ENCODE peak calls at places on chromosomes 7 and 10, in nine cellular contexts. One of them, this sample, is unnamed.

GRCh38 chr10:43417950-43418768 is 9.2 kb upstream of the HNRNPF start:
- DNase-seq in transverse colon: no peak
- DNase-seq in heart left ventricle: no peak
- DNase-seq in astrocyte of the spinal cord: no peak
- DNase-seq in cardiac muscle cell: peak
- DNase-seq in GM23338: no peak
- DNase-seq in foreskin keratinocyte: no peak
- DNase-seq in thoracic aorta: no peak
- DNase-seq in uterus: no peak
- DNase-seq in this sample: no peak

GRCh38 chr7:47404005-47404404 is 177.9 kb downstream of the TNS3 start:
- DNase-seq in foreskin keratinocyte: no peak
- DNase-seq in astrocyte of the spinal cord: no peak
- DNase-seq in heart left ventricle: no peak
- DNase-seq in transverse colon: peak
- DNase-seq in uterus: no peak
- DNase-seq in thoracic aorta: no peak
- DNase-seq in cardiac muscle cell: peak
- DNase-seq in GM23338: no peak
- DNase-seq in this sample: no peak

GRCh38 chr7:20216637-20217036 is 547 bp downstream of the MACC1 start:
- DNase-seq in uterus: no peak
- DNase-seq in foreskin keratinocyte: no peak
- DNase-seq in heart left ventricle: no peak
- DNase-seq in transverse colon: no peak
- DNase-seq in thoracic aorta: no peak
- DNase-seq in cardiac muscle cell: no peak
- DNase-seq in GM23338: no peak
- DNase-seq in astrocyte of the spinal cord: no peak
- DNase-seq in this sample: no peak

GRCh38 chr10:106111241-106111640 is 1053.3 kb downstream of the SORCS1 start:
- DNase-seq in transverse colon: no peak
- DNase-seq in thoracic aorta: no peak
- DNase-seq in heart left ventricle: no peak
- DNase-seq in GM23338: no peak
- DNase-seq in uterus: no peak
- DNase-seq in foreskin keratinocyte: peak
- DNase-seq in cardiac muscle cell: peak
- DNase-seq in astrocyte of the spinal cord: no peak
- DNase-seq in this sample: no peak

GRCh38 chr10:70738425-70739121 is 46.6 kb downstream of the TBATA start:
- DNase-seq in heart left ventricle: no peak
- DNase-seq in GM23338: no peak
- DNase-seq in transverse colon: no peak
- DNase-seq in uterus: no peak
- DNase-seq in astrocyte of the spinal cord: no peak
- DNase-seq in cardiac muscle cell: no peak
- DNase-seq in thoracic aorta: no peak
- DNase-seq in foreskin keratinocyte: no peak
- DNase-seq in this sample: no peak

GRCh38 chr10:11205026-11205772 is 187.5 kb downstream of the CELF2 start:
- DNase-seq in astrocyte of the spinal cord: no peak
- DNase-seq in thoracic aorta: no peak
- DNase-seq in cardiac muscle cell: no peak
- DNase-seq in uterus: no peak
- DNase-seq in foreskin keratinocyte: peak
- DNase-seq in GM23338: no peak
- DNase-seq in transverse colon: no peak
- DNase-seq in heart left ventricle: no peak
- DNase-seq in this sample: no peak

GRCh38 chr10:47376522-47377220 is 7.4 kb downstream of the ZNF488 start:
- DNase-seq in astrocyte of the spinal cord: no peak
- DNase-seq in foreskin keratinocyte: no peak
- DNase-seq in transverse colon: no peak
- DNase-seq in cardiac muscle cell: no peak
- DNase-seq in uterus: no peak
- DNase-seq in GM23338: no peak
- DNase-seq in thoracic aorta: no peak
- DNase-seq in heart left ventricle: no peak
- DNase-seq in this sample: no peak

GRCh38 chr7:13593854-13594253 is 395.6 kb downstream of the ETV1 start:
- DNase-seq in foreskin keratinocyte: no peak
- DNase-seq in thoracic aorta: no peak
- DNase-seq in astrocyte of the spinal cord: no peak
- DNase-seq in cardiac muscle cell: no peak
- DNase-seq in transverse colon: no peak
- DNase-seq in uterus: no peak
- DNase-seq in heart left ventricle: no peak
- DNase-seq in GM23338: no peak
- DNase-seq in this sample: no peak

DNA sequence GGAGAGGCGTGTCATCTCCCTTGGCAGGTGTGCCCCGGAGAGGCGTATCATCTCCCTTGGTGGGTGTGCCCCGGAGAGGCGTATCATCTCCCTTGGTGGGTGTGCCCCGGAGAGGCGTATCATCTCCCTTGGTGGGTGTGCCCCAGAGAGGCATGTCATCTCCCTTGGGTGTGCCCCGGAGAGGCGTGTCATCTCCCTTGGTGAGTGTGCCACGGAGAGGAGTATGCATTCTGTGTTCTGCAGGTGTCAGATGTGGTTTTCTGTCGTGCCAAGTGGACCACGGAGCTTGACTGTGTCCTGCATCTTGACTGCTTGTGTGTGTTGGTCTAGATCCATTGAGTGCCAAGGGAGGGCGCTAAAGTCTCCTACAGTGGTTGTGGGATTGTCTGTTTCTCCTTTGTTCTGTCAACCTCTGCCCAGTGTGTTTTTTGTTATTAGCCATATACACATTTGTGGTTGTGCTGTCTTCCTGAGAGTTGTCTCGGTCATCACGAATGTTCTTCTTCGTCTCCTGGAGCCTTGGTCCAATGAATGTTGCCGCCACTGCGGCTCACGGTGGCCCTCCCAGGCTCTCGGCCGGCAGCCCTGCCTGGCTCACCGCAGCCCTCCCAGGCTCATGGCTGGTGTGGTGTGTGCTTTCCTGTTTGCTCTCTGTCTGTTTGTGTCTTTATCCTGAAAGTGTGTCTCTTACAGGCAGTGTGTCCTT is 96.8 kb downstream of the INPP5A start:
- DNase-seq in astrocyte of the spinal cord: no peak
- DNase-seq in cardiac muscle cell: no peak
- DNase-seq in uterus: no peak
- DNase-seq in GM23338: peak
- DNase-seq in transverse colon: peak
- DNase-seq in heart left ventricle: no peak
- DNase-seq in thoracic aorta: no peak
- DNase-seq in foreskin keratinocyte: no peak
- DNase-seq in this sample: no peak
- TF ChIP-seq CTCF in astrocyte of the spinal cord: no peak
- TF ChIP-seq CTCF in cardiac muscle cell: peak
- TF ChIP-seq CTCF in uterus: no peak
- TF ChIP-seq CTCF in GM23338: peak
- TF ChIP-seq CTCF in transverse colon: no peak
- TF ChIP-seq CTCF in heart left ventricle: no peak
- TF ChIP-seq CTCF in thoracic aorta: no peak
- TF ChIP-seq CTCF in foreskin keratinocyte: peak
- TF ChIP-seq CTCF in this sample: no peak

GRCh38 chr10:51057925-51058324 is 16.4 kb upstream of the PRKG1 start:
- DNase-seq in foreskin keratinocyte: no peak
- DNase-seq in heart left ventricle: no peak
- DNase-seq in uterus: no peak
- DNase-seq in cardiac muscle cell: no peak
- DNase-seq in GM23338: no peak
- DNase-seq in transverse colon: no peak
- DNase-seq in thoracic aorta: no peak
- DNase-seq in astrocyte of the spinal cord: no peak
- DNase-seq in this sample: no peak

GRCh38 chr10:51063166-51063565 is 11.1 kb upstream of the PRKG1 start:
- DNase-seq in astrocyte of the spinal cord: no peak
- DNase-seq in foreskin keratinocyte: no peak
- DNase-seq in uterus: no peak
- DNase-seq in transverse colon: no peak
- DNase-seq in heart left ventricle: no peak
- DNase-seq in thoracic aorta: no peak
- DNase-seq in cardiac muscle cell: no peak
- DNase-seq in GM23338: no peak
- DNase-seq in this sample: no peak

GRCh38 chr10:51063659-51064535 is 10.4 kb upstream of the PRKG1 start:
- DNase-seq in transverse colon: no peak
- DNase-seq in astrocyte of the spinal cord: peak
- DNase-seq in heart left ventricle: no peak
- DNase-seq in uterus: no peak
- DNase-seq in cardiac muscle cell: peak
- DNase-seq in GM23338: peak
- DNase-seq in foreskin keratinocyte: no peak
- DNase-seq in thoracic aorta: no peak
- DNase-seq in this sample: peak
- TF ChIP-seq CTCF in transverse colon: peak
- TF ChIP-seq CTCF in astrocyte of the spinal cord: peak
- TF ChIP-seq CTCF in heart left ventricle: peak
- TF ChIP-seq CTCF in uterus: peak
- TF ChIP-seq CTCF in cardiac muscle cell: peak
- TF ChIP-seq CTCF in GM23338: no peak
- TF ChIP-seq CTCF in foreskin keratinocyte: peak
- TF ChIP-seq CTCF in thoracic aorta: peak
- TF ChIP-seq CTCF in this sample: peak

GRCh38 chr10:124225468-124226270 is 132.3 kb upstream of the CHST15 start:
- DNase-seq in uterus: no peak
- DNase-seq in GM23338: no peak
- DNase-seq in transverse colon: no peak
- DNase-seq in heart left ventricle: no peak
- DNase-seq in thoracic aorta: no peak
- DNase-seq in astrocyte of the spinal cord: no peak
- DNase-seq in foreskin keratinocyte: no peak
- DNase-seq in cardiac muscle cell: no peak
- DNase-seq in this sample: no peak

GRCh38 chr10:124226271-124226911 is 133.0 kb upstream of the CHST15 start:
- DNase-seq in astrocyte of the spinal cord: no peak
- DNase-seq in foreskin keratinocyte: no peak
- DNase-seq in transverse colon: no peak
- DNase-seq in cardiac muscle cell: no peak
- DNase-seq in GM23338: no peak
- DNase-seq in thoracic aorta: no peak
- DNase-seq in uterus: no peak
- DNase-seq in heart left ventricle: no peak
- DNase-seq in this sample: no peak

GRCh38 chr10:124228451-124228850 is 135.1 kb upstream of the CHST15 start:
- DNase-seq in thoracic aorta: no peak
- DNase-seq in astrocyte of the spinal cord: no peak
- DNase-seq in GM23338: no peak
- DNase-seq in uterus: no peak
- DNase-seq in foreskin keratinocyte: no peak
- DNase-seq in transverse colon: no peak
- DNase-seq in heart left ventricle: no peak
- DNase-seq in cardiac muscle cell: no peak
- DNase-seq in this sample: no peak

GRCh38 chr10:124228017-124228379 is 134.6 kb upstream of the CHST15 start:
- DNase-seq in foreskin keratinocyte: no peak
- DNase-seq in GM23338: no peak
- DNase-seq in heart left ventricle: no peak
- DNase-seq in thoracic aorta: no peak
- DNase-seq in uterus: no peak
- DNase-seq in astrocyte of the spinal cord: no peak
- DNase-seq in cardiac muscle cell: no peak
- DNase-seq in transverse colon: no peak
- DNase-seq in this sample: no peak

GRCh38 chr10:124227306-124228016 is 134.1 kb upstream of the CHST15 start:
- DNase-seq in transverse colon: no peak
- DNase-seq in thoracic aorta: no peak
- DNase-seq in foreskin keratinocyte: no peak
- DNase-seq in heart left ventricle: no peak
- DNase-seq in astrocyte of the spinal cord: no peak
- DNase-seq in cardiac muscle cell: no peak
- DNase-seq in GM23338: no peak
- DNase-seq in uterus: no peak
- DNase-seq in this sample: no peak
- TF ChIP-seq CTCF in transverse colon: no peak
- TF ChIP-seq CTCF in thoracic aorta: no peak
- TF ChIP-seq CTCF in foreskin keratinocyte: no peak
- TF ChIP-seq CTCF in heart left ventricle: no peak
- TF ChIP-seq CTCF in astrocyte of the spinal cord: no peak
- TF ChIP-seq CTCF in cardiac muscle cell: no peak
- TF ChIP-seq CTCF in GM23338: no peak
- TF ChIP-seq CTCF in uterus: no peak
- TF ChIP-seq CTCF in this sample: no peak

GRCh38 chr7:6579446-6579845 is 2.2 kb downstream of the ZDHHC4 start:
- DNase-seq in transverse colon: no peak
- DNase-seq in heart left ventricle: no peak
- DNase-seq in GM23338: peak
- DNase-seq in astrocyte of the spinal cord: no peak
- DNase-seq in uterus: no peak
- DNase-seq in cardiac muscle cell: no peak
- DNase-seq in thoracic aorta: no peak
- DNase-seq in foreskin keratinocyte: no peak
- DNase-seq in this sample: no peak

GRCh38 chr7:6577369-6578113 is at the start of gene ZDHHC4:
- DNase-seq in uterus: peak
- DNase-seq in heart left ventricle: peak
- DNase-seq in foreskin keratinocyte: peak
- DNase-seq in cardiac muscle cell: peak
- DNase-seq in astrocyte of the spinal cord: peak
- DNase-seq in GM23338: peak
- DNase-seq in transverse colon: peak
- DNase-seq in thoracic aorta: peak
- DNase-seq in this sample: peak

GRCh38 chr7:6576024-6576866 is 1.0 kb upstream of the ZDHHC4 start:
- DNase-seq in foreskin keratinocyte: no peak
- DNase-seq in heart left ventricle: no peak
- DNase-seq in astrocyte of the spinal cord: no peak
- DNase-seq in GM23338: peak
- DNase-seq in transverse colon: no peak
- DNase-seq in thoracic aorta: no peak
- DNase-seq in cardiac muscle cell: no peak
- DNase-seq in uterus: no peak
- DNase-seq in this sample: no peak

GRCh38 chr7:6575246-6576023 is 1.8 kb upstream of the ZDHHC4 start:
- DNase-seq in cardiac muscle cell: no peak
- DNase-seq in transverse colon: no peak
- DNase-seq in astrocyte of the spinal cord: no peak
- DNase-seq in foreskin keratinocyte: no peak
- DNase-seq in heart left ventricle: no peak
- DNase-seq in thoracic aorta: no peak
- DNase-seq in uterus: no peak
- DNase-seq in GM23338: no peak
- DNase-seq in this sample: no peak

DNA sequence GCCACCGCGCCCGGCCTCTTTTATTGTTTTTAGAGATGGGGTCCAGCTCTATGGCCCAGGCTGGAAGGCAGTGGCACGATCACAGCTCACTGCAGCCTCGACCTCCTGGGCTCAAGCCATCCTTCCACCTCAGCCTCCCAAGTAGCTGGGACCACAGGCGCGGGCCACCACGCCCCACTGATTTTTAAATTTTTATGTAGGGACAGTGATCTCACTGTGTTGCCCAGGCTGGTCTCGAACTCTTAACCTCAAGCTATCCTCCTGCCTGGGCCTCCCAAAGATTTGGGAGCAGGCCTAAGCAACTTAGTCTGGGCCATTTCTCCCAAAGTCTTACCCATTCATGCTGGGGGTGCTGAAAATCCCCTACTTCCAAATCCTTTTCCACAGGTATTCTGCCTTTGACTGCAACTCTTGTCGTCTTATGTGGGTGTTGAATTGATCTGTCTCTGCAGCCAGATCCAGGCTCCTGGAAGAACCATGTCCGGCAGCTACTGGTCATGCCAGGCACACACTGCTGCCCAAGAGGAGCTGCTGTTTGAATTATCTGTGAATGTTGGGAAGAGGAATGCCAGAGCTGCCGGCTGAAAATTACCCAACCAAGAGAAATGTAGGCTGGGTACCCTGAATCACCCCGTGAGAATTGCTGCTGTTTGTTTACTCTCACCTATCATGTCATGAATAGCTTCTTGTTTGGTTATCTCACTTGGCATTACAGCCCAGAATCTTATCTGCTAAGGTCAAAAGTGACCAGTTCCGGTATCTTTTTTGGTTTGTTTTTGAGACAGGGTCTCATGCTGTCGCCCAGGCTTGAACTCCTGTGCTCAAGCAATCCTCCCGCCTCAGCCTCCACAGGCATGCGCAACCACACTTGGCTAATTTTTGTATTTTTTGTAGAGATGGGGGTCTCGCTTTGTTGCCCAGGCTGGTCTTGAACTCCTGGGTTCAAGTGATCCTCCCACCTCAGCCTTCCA is 1.1 kb downstream of the ZDHHC4 start:
- DNase-seq in GM23338: no peak
- DNase-seq in thoracic aorta: no peak
- DNase-seq in foreskin keratinocyte: no peak
- DNase-seq in heart left ventricle: no peak
- DNase-seq in cardiac muscle cell: peak
- DNase-seq in transverse colon: no peak
- DNase-seq in uterus: no peak
- DNase-seq in astrocyte of the spinal cord: no peak
- DNase-seq in this sample: no peak
- TF ChIP-seq CTCF in GM23338: no peak
- TF ChIP-seq CTCF in thoracic aorta: no peak
- TF ChIP-seq CTCF in foreskin keratinocyte: no peak
- TF ChIP-seq CTCF in heart left ventricle: no peak
- TF ChIP-seq CTCF in cardiac muscle cell: no peak
- TF ChIP-seq CTCF in transverse colon: no peak
- TF ChIP-seq CTCF in uterus: no peak
- TF ChIP-seq CTCF in astrocyte of the spinal cord: no peak
- TF ChIP-seq CTCF in this sample: no peak